ENCODE peak calls at places on chromosome X, in five cellular contexts. One of them, this sample, is unnamed.

GRCh38 chrX:148929686-148930085 is 429.3 kb downstream of the AFF2 start:
- DNase-seq in GM10248: no peak
- DNase-seq in NCI-H1417 treated with DMSO at 0.1 percent for 48 hours: no peak
- DNase-seq in pancreas: no peak
- DNase-seq in upper lobe of left lung: no peak
- DNase-seq in this sample: no peak

GRCh38 chrX:138710311-138710791 is 1.2 kb downstream of the FGF13 start:
- DNase-seq in upper lobe of left lung: peak
- DNase-seq in GM10248: no peak
- DNase-seq in NCI-H1417 treated with DMSO at 0.1 percent for 48 hours: no peak
- DNase-seq in pancreas: no peak
- DNase-seq in this sample: no peak

GRCh38 chrX:110258552-110258951 is 59.3 kb downstream of the AMMECR1 start:
- DNase-seq in pancreas: no peak
- DNase-seq in upper lobe of left lung: no peak
- DNase-seq in NCI-H1417 treated with DMSO at 0.1 percent for 48 hours: no peak
- DNase-seq in GM10248: no peak
- DNase-seq in this sample: no peak

GRCh38 chrX:47664737-47665136 is 5.8 kb upstream of the UXT start:
- DNase-seq in pancreas: no peak
- DNase-seq in GM10248: no peak
- DNase-seq in NCI-H1417 treated with DMSO at 0.1 percent for 48 hours: no peak
- DNase-seq in upper lobe of left lung: no peak
- DNase-seq in this sample: no peak

GRCh38 chrX:91434351-91435168 is at the start of gene PABPC5:
- DNase-seq in upper lobe of left lung: peak
- DNase-seq in GM10248: no peak
- DNase-seq in pancreas: peak
- DNase-seq in NCI-H1417 treated with DMSO at 0.1 percent for 48 hours: no peak
- DNase-seq in this sample: no peak

GRCh38 chrX:124328765-124329164 is 3.7 kb upstream of the TEX13D start:
- DNase-seq in GM10248: no peak
- DNase-seq in upper lobe of left lung: no peak
- DNase-seq in NCI-H1417 treated with DMSO at 0.1 percent for 48 hours: no peak
- DNase-seq in pancreas: no peak
- DNase-seq in this sample: no peak

GRCh38 chrX:13094374-13094773 is 50.0 kb upstream of the FAM9C start:
- DNase-seq in pancreas: no peak
- DNase-seq in upper lobe of left lung: no peak
- DNase-seq in NCI-H1417 treated with DMSO at 0.1 percent for 48 hours: no peak
- DNase-seq in GM10248: no peak
- DNase-seq in this sample: no peak

GRCh38 chrX:124940536-124940935 is 379.1 kb upstream of the TEX13C start:
- DNase-seq in upper lobe of left lung: no peak
- DNase-seq in GM10248: no peak
- DNase-seq in pancreas: no peak
- DNase-seq in NCI-H1417 treated with DMSO at 0.1 percent for 48 hours: no peak
- DNase-seq in this sample: no peak

GRCh38 chrX:13376857-13377441 is 57.1 kb upstream of the ATXN3L start:
- DNase-seq in pancreas: no peak
- DNase-seq in NCI-H1417 treated with DMSO at 0.1 percent for 48 hours: no peak
- DNase-seq in upper lobe of left lung: peak
- DNase-seq in GM10248: no peak
- DNase-seq in this sample: no peak

GRCh38 chrX:55867254-55867653 is 149.7 kb downstream of the RRAGB start:
- DNase-seq in GM10248: no peak
- DNase-seq in upper lobe of left lung: no peak
- DNase-seq in NCI-H1417 treated with DMSO at 0.1 percent for 48 hours: no peak
- DNase-seq in pancreas: no peak
- DNase-seq in this sample: no peak

GRCh38 chrX:151729056-151729725 is 5.4 kb upstream of the CNGA2 start:
- DNase-seq in NCI-H1417 treated with DMSO at 0.1 percent for 48 hours: no peak
- DNase-seq in pancreas: no peak
- DNase-seq in upper lobe of left lung: no peak
- DNase-seq in GM10248: no peak
- DNase-seq in this sample: no peak

GRCh38 chrX:17291998-17292658 is 82.9 kb upstream of the NHS start:
- DNase-seq in pancreas: no peak
- DNase-seq in upper lobe of left lung: no peak
- DNase-seq in NCI-H1417 treated with DMSO at 0.1 percent for 48 hours: no peak
- DNase-seq in GM10248: no peak
- DNase-seq in this sample: no peak

GRCh38 chrX:63754141-63754859 is 30.7 kb downstream of the ARHGEF9 start:
- DNase-seq in upper lobe of left lung: peak
- DNase-seq in NCI-H1417 treated with DMSO at 0.1 percent for 48 hours: no peak
- DNase-seq in GM10248: peak
- DNase-seq in pancreas: no peak
- DNase-seq in this sample: no peak